ENCODE peak calls at places on chromosomes 13 and 19, in six cellular contexts. B, O, J, A, L and X are unnamed samples.

GRCh38 chr13:99959538-99960230 is 11.9 kb downstream of the ZIC5 start:
- DNase-seq in B (no peak), O (peak), J (no peak), A (no peak), L (no peak), X (no peak)

GRCh38 chr13:48232420-48233096 is 448 bp upstream of the ITM2B start:
- DNase-seq in B (no peak), O (no peak), J (no peak), A (no peak), L (no peak), X (peak)

GRCh38 chr13:21069561-21070004 is 8.2 kb upstream of the LATS2 start:
- DNase-seq in B (no peak), O (no peak), J (peak), A (peak), L (peak), X (peak)

GRCh38 chr19:42251572-42251990 is 3.3 kb downstream of the ERF start:
- DNase-seq in B (no peak), O (no peak), J (no peak), A (no peak), L (no peak), X (no peak)

GRCh38 chr19:27676877-27677276 is 1536.1 kb downstream of the UQCRFS1 start:
- DNase-seq in B (no peak), O (no peak), J (no peak), A (no peak), L (no peak), X (no peak)

GRCh38 chr19:14979136-14979497 is 547 bp downstream of the SLC1A6 start:
- DNase-seq in B (no peak), O (peak), J (no peak), A (no peak), L (no peak), X (no peak)

GRCh38 chr13:40190656-40191100 is 475.8 kb downstream of the FOXO1 start:
- DNase-seq in B (peak), O (peak), J (peak), A (peak), L (peak), X (peak)

GRCh38 chr19:14369399-14370168 is 11.7 kb upstream of the ADGRE5 start:
- DNase-seq in B (no peak), O (peak), J (peak), A (peak), L (no peak), X (no peak)

GRCh38 chr13:24087611-24088235 is 72.8 kb upstream of the SPATA13 start:
- DNase-seq in B (no peak), O (peak), J (no peak), A (no peak), L (no peak), X (peak)